ENCODE peak calls at places on chromosomes 11 and 22, in five cellular contexts. V is H7, E is tibial artery, N is HL-60, J is ovary. G is an unnamed sample.

GRCh38 chr11:123055132-123055924 is 6.6 kb downstream of the HSPA8 start:
- DNase-seq in N (peak; percentile 41), V (no peak), E (no peak), J (no peak), G (no peak)

GRCh38 chr11:76631566-76632308 is 38.8 kb downstream of the LRRC32 start:
- DNase-seq in N (no peak), J (no peak), E (no peak), V (no peak), G (no peak)

GRCh38 chr11:19869466-19869865 is 156.8 kb downstream of the NAV2 start:
- DNase-seq in N (no peak), V (no peak), E (no peak), J (no peak), G (no peak)

GRCh38 chr22:24564376-24565058 is 8.7 kb downstream of the SNRPD3 start:
- DNase-seq in N (no peak), V (no peak), J (no peak), E (no peak), G (no peak)

GRCh38 chr11:15757299-15757698 is 599.0 kb downstream of the SOX6 start:
- DNase-seq in E (no peak), V (no peak), J (no peak), N (no peak), G (no peak)

GRCh38 chr22:42160830-42161696 is 30.5 kb upstream of the CYP2D6 start:
- DNase-seq in V (peak; percentile 61), N (no peak), J (no peak), E (no peak), G (no peak)

GRCh38 chr11:126317681-126318641 is 14.1 kb downstream of the DCPS start:
- DNase-seq in J (peak; percentile 87), E (peak; percentile 85), V (no peak), N (peak; percentile 47), G (no peak)

GRCh38 chr11:69131644-69132300 is 24.0 kb upstream of the SMIM38 start:
- DNase-seq in E (peak; percentile 83), V (peak; percentile 91), J (peak; percentile 48), N (no peak), G (no peak)

GRCh38 chr11:125566235-125566634 is 3.0 kb upstream of the EI24 start:
- DNase-seq in E (no peak), N (no peak), V (no peak), J (no peak), G (no peak)

GRCh38 chr11:31757245-31757835 is 53.8 kb downstream of the PAX6 start:
- DNase-seq in V (no peak), J (no peak), E (no peak), N (no peak), G (no peak)

GRCh38 chr22:29539105-29539504 is 14.5 kb downstream of the THOC5 start:
- DNase-seq in J (no peak), N (no peak), E (no peak), V (no peak), G (no peak)

GRCh38 chr11:3808846-3809623 is 675 bp downstream of the PGAP2 start:
- DNase-seq in E (no peak), N (peak; percentile 65), V (peak; percentile 80), J (no peak), G (peak; percentile 40)

GRCh38 chr11:120236169-120237107 is 3.5 kb upstream of the POU2F3 start:
- DNase-seq in V (no peak), E (no peak), J (no peak), N (no peak), G (no peak)

GRCh38 chr22:40239345-40239683 is 61.6 kb downstream of the TNRC6B start:
- DNase-seq in J (no peak), N (no peak), V (no peak), E (no peak), G (no peak)

GRCh38 chr11:59560290-59560701 is 49.0 kb downstream of the OR4D9 start:
- DNase-seq in J (peak; percentile 69), N (no peak), E (peak; percentile 75), V (peak; percentile 85), G (no peak)

GRCh38 chr22:19432092-19432844 is at the start of gene MRPL40:
- DNase-seq in E (peak; percentile 97), N (peak; percentile 95), J (peak; percentile 89), V (peak; percentile 91), G (peak; percentile 87)

GRCh38 chr11:27024865-27025264 is 15.8 kb upstream of the BBOX1 start:
- DNase-seq in N (no peak), J (no peak), E (no peak), V (no peak), G (no peak)

GRCh38 chr11:131745405-131745804 is 375.0 kb downstream of the NTM start:
- DNase-seq in V (no peak), J (no peak), N (no peak), E (no peak), G (no peak)

GRCh38 chr11:125787827-125788226 is at the start of gene PATE3:
- DNase-seq in E (no peak), V (no peak), N (no peak), J (no peak), G (no peak)

GRCh38 chr11:86818466-86819282 is 18.3 kb downstream of the PRSS23 start:
- DNase-seq in N (peak; percentile 8), V (peak; percentile 49), J (no peak), E (no peak), G (no peak)

GRCh38 chr22:43625242-43625641 is 186.9 kb downstream of the EFCAB6 start:
- DNase-seq in V (no peak), E (no peak), N (no peak), J (no peak), G (no peak)

GRCh38 chr11:104152941-104153340 is 11.0 kb downstream of the PDGFD start:
- DNase-seq in J (no peak), N (no peak), V (no peak), E (no peak), G (no peak)

GRCh38 chr11:2580444-2581050 is 119.2 kb downstream of the KCNQ1OT1 start:
- DNase-seq in N (no peak), V (peak; percentile 35), E (peak; percentile 59), J (peak; percentile 15), G (no peak)

GRCh38 chr11:12812849-12813248 is 138.6 kb downstream of the TEAD1 start:
- DNase-seq in N (no peak), J (no peak), E (no peak), V (no peak), G (no peak)

GRCh38 chr22:46276563-46276962 is 8.8 kb downstream of the TTC38 start:
- DNase-seq in N (no peak), V (no peak), E (peak; percentile 10), J (no peak), G (no peak)

DNA sequence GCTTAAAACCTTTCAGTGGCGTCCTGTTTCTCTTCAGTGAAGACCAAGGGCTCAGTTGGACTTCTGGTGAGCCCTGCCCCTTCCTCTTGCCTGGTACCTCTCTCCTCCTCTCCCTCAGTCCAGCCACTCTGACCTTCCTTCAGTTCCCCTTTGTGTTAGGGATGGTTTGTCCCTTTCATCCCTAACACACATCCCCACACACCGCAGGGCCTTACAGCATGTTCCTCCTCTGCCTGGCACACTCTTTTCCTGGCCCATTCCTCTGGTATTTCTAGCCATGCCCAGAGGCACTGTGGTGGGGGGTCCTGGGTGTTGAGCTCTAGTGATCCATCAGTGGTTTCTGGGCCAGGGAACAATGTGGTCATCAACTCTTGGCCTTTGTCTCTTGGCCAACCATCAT is 21.4 kb downstream of the GNAZ start:
- DNase-seq in J (no peak), E (no peak), V (no peak), N (no peak), G (no peak)
- H3K27me3 ChIP-seq in J (no peaks in the 10 kb centered on the region), E (no peaks in the 10 kb centered on the region), V (no peaks in the 10 kb centered on the region), N (no peaks in the 10 kb centered on the region), G (no peaks in the 10 kb centered on the region)

DNA sequence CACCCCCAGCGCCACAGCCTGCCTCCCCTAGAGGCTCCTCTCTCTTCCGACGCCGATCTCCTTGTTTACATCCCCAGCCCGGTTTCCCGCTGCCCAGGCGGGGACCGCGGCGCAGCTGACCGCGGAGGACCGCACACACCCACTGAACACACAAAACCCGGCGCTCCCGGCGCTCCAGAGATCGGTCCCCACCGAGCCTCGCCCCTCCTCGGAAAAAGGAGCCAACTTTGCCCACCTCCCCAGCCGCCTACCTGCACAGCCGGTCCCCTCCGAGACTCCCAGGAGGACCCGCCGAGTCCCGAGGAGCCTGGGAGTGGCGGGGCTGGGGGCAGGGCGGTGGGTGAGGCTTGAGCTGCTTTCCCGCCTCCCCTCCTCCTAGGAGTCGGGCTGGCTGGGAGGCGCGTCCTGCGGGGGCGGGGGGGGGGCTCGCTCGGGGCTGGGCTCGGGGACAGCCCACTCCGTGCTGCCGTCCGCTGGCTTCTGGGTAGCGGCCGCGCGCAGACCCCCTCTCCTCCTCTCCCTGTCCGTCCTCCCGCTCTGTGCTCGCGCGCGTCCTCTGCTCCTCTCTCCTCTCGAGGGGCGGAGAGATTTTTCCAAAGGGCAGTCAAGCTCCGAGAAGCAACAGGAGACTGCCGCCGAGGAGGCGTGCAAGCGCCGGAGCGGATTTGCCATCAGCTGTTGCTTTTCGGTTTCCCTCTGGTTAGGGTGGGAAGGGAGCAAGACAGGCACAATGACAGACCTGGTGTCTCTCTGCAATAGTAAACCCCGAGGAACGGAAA is at the start of gene FXYD6:
- DNase-seq in E (no peak), N (no peak), V (peak; percentile 96), J (peak; percentile 82), G (no peak)
- H3K27me3 ChIP-seq in E (peaks cover 69% of the 10 kb centered on the region), N (peaks cover 66% of the 10 kb centered on the region), V (peaks cover 39% of the 10 kb centered on the region), J (no peaks in the 10 kb centered on the region), G (peaks cover 51% of the 10 kb centered on the region)

GRCh38 chr11:63510360-63511130 is 4.7 kb downstream of the LGALS12 start:
- DNase-seq in E (peak; percentile 83), V (peak; percentile 37), J (peak; percentile 46), N (no peak), G (no peak)
- H3K27me3 ChIP-seq in E (no peaks in the 10 kb centered on the region), V (no peaks in the 10 kb centered on the region), J (no peaks in the 10 kb centered on the region), N (no peaks in the 10 kb centered on the region), G (no peaks in the 10 kb centered on the region)

GRCh38 chr11:1398506-1399235 is 8.9 kb downstream of the BRSK2 start:
- DNase-seq in E (no peak), J (no peak), V (no peak), N (no peak), G (no peak)

GRCh38 chr11:1399386-1400167 is 9.8 kb downstream of the BRSK2 start:
- DNase-seq in J (no peak), N (no peak), E (no peak), V (no peak), G (no peak)

GRCh38 chr11:1401001-1401445 is 11.3 kb downstream of the BRSK2 start:
- DNase-seq in E (no peak), J (no peak), N (no peak), V (no peak), G (no peak)

GRCh38 chr11:1401656-1402221 is 12.0 kb downstream of the BRSK2 start:
- DNase-seq in V (peak; percentile 98), J (peak; percentile 60), N (peak; percentile 33), E (no peak), G (peak; percentile 46)

DNA sequence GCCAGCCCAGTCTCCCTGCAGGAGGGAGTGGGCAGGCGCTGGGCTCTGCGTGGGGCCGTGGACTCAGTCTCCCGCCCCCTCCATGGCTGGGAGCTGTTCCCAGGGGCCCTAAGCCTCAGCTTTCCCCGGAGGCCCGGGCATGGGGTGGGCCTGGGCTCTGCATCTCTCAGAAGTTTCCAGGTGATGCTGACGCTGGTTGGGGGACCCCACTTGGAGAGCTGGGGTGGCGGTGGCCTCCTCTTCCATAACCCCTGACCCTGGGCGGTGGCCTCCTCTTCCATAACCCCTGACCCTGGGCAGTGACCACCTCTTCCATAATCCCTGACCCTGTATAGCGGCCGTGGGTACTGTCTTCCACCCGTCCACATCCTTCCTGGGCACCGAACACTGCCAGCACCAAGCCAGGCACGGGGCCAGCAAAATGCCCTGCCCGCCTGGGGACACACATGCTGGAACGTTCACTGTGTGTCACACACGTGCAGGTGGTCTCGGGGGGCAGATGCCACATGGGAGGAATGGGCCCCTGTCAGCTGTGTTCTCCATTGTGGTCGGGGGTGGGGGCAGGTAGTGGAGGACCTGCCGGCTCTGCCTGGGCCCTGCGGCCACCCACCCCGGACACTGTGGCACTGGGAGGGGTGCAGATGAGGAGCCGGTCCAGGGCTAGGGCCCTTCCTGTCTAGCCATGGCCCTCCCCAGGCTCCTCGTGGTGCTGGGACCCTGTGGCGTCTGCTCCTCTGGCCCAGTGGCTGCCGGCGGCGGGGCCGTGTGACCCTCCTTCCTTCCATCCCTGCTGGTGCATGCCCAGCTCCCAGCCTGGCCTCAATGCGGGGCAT is 10.7 kb downstream of the BRSK2 start:
- DNase-seq in J (no peak), E (no peak), V (no peak), N (no peak), G (no peak)
- H3K27me3 ChIP-seq in J (no peaks in the 10 kb centered on the region), E (peaks cover 99% of the 10 kb centered on the region), V (no peaks in the 10 kb centered on the region), N (no peaks in the 10 kb centered on the region), G (no peaks in the 10 kb centered on the region)

G was measured in CD4-positive, alpha-beta T cell.